ENCODE peak calls at places on chromosomes 7 and 10, in five cellular contexts. O is RWPE1, Z is Peyer's patch, D is aorta, E is NCI-H774. V is an unnamed sample.

GRCh38 chr7:7595451-7595850 is 28.8 kb downstream of the MIOS start:
- DNase-seq in O (peak), Z (no peak), D (no peak), E (no peak), V (no peak)

GRCh38 chr7:130971297-130971696 is 237.3 kb upstream of the KLF14 start:
- DNase-seq in Z (no peak), E (no peak), O (no peak), D (no peak), V (no peak)

GRCh38 chr10:89575037-89575436 is 39.6 kb upstream of the SLC16A12 start:
- DNase-seq in O (no peak), D (no peak), E (no peak), Z (no peak), V (no peak)

GRCh38 chr10:73168486-73168844 is 546 bp downstream of the FAM149B1 start:
- DNase-seq in Z (no peak), E (no peak), D (no peak), O (no peak), V (no peak)

GRCh38 chr10:108556176-108556575 is 1367.1 kb downstream of the XPNPEP1 start:
- DNase-seq in O (no peak), D (no peak), Z (no peak), E (no peak), V (no peak)

GRCh38 chr7:27171636-27172387 is 2.3 kb downstream of the HOXA10 start:
- DNase-seq in Z (no peak), D (peak), O (no peak), E (no peak), V (no peak)

GRCh38 chr10:86803156-86803555 is 46.7 kb downstream of the BMPR1A start:
- DNase-seq in D (no peak), O (no peak), E (no peak), Z (no peak), V (no peak)

GRCh38 chr10:5545778-5546710 is 21.3 kb downstream of the CALML3 start:
- DNase-seq in D (peak), E (peak), Z (no peak), O (no peak), V (no peak)

GRCh38 chr7:28338041-28338440 is 74.3 kb upstream of the CREB5 start:
- DNase-seq in D (no peak), E (no peak), Z (no peak), O (no peak), V (no peak)

GRCh38 chr10:77230194-77230593 is 407.4 kb downstream of the KCNMA1 start:
- DNase-seq in E (no peak), D (no peak), Z (no peak), O (no peak), V (no peak)

GRCh38 chr10:70333268-70333667 is 49.2 kb downstream of the LRRC20 start:
- DNase-seq in D (no peak), O (no peak), Z (no peak), E (no peak), V (no peak)

GRCh38 chr7:93890041-93890463 is 501 bp downstream of the TFPI2 start:
- DNase-seq in D (peak), O (peak), E (no peak), Z (no peak), V (peak)

GRCh38 chr10:89342219-89342966 is 14.6 kb downstream of the IFIT3 start:
- DNase-seq in Z (no peak), O (peak), D (peak), E (no peak), V (peak)

GRCh38 chr10:15136129-15136726 is 32.3 kb downstream of the NMT2 start:
- DNase-seq in E (no peak), O (no peak), D (no peak), Z (no peak), V (no peak)

GRCh38 chr10:119489572-119490326 is 52.8 kb downstream of the RGS10 start:
- DNase-seq in O (peak), Z (peak), E (no peak), D (peak), V (no peak)

GRCh38 chr10:12937527-12937926 is 64.0 kb downstream of the CCDC3 start:
- DNase-seq in Z (no peak), E (no peak), O (peak), D (no peak), V (no peak)

GRCh38 chr7:25496394-25497103 is 268.3 kb upstream of the NPVF start:
- DNase-seq in O (no peak), E (no peak), Z (peak), D (no peak), V (no peak)

GRCh38 chr10:80165173-80165572 is 32.6 kb downstream of the PLAC9 start:
- DNase-seq in D (peak), Z (no peak), O (peak), E (no peak), V (no peak)

GRCh38 chr7:112668561-112668960 is 121.6 kb downstream of the TMEM168 start:
- DNase-seq in O (no peak), D (no peak), Z (no peak), E (no peak), V (no peak)

GRCh38 chr10:127576011-127576410 is 26.9 kb downstream of the NPS start:
- DNase-seq in O (no peak), D (no peak), Z (no peak), E (no peak), V (no peak)

GRCh38 chr7:111752022-111752582 is 189.8 kb upstream of the IMMP2L start:
- DNase-seq in D (peak), O (peak), Z (no peak), E (no peak), V (no peak)

GRCh38 chr7:44748948-44749731 is 493 bp downstream of the ZMIZ2 start:
- DNase-seq in Z (no peak), O (no peak), E (no peak), D (no peak), V (no peak)

GRCh38 chr7:141366098-141366621 is 185.1 kb upstream of the AGK start:
- DNase-seq in D (no peak), E (no peak), Z (no peak), O (no peak), V (no peak)

GRCh38 chr10:11875499-11876281 is 52.5 kb downstream of the PROSER2 start:
- DNase-seq in O (peak), E (no peak), Z (no peak), D (peak), V (peak)

GRCh38 chr10:21314234-21314633 is 211.2 kb downstream of the SKIDA1 start:
- DNase-seq in O (no peak), E (no peak), Z (no peak), D (no peak), V (no peak)

GRCh38 chr7:20514364-20514763 is 101.1 kb upstream of the ABCB5 start:
- DNase-seq in D (no peak), E (peak), O (peak), Z (no peak), V (peak)

GRCh38 chr10:17512341-17513001 is 58.1 kb upstream of the ST8SIA6 start:
- DNase-seq in Z (no peak), E (no peak), D (peak), O (peak), V (peak)

GRCh38 chr7:13749666-13750065 is 239.8 kb downstream of the ETV1 start:
- DNase-seq in Z (no peak), D (no peak), O (no peak), E (no peak), V (no peak)

GRCh38 chr10:20682782-20683181 is 214.3 kb downstream of the NEBL start:
- DNase-seq in O (no peak), Z (no peak), E (no peak), D (no peak), V (no peak)

GRCh38 chr7:150404172-150404784 is 25.1 kb downstream of the ZNF775 start:
- DNase-seq in D (no peak), Z (peak), E (no peak), O (no peak), V (no peak)

GRCh38 chr10:109696462-109696861 is 226.8 kb downstream of the XPNPEP1 start:
- DNase-seq in D (no peak), O (no peak), Z (no peak), E (no peak), V (no peak)

GRCh38 chr7:99019523-99020412 is 124.1 kb downstream of the SMURF1 start:
- DNase-seq in E (no peak), Z (peak), O (no peak), D (peak), V (no peak)

GRCh38 chr7:143381427-143382125 is 431 bp downstream of the ZYX start:
- DNase-seq in E (no peak), Z (no peak), D (peak), O (peak), V (no peak)

GRCh38 chr10:97676770-97677581 is 10.1 kb downstream of the AVPI1 start:
- DNase-seq in D (no peak), E (no peak), O (peak), Z (peak), V (no peak)

GRCh38 chr7:74656421-74656910 is 1.1 kb upstream of the GTF2I start:
- DNase-seq in O (no peak), D (peak), E (no peak), Z (peak), V (no peak)

GRCh38 chr10:75718996-75719395 is 287.6 kb downstream of the LRMDA start:
- DNase-seq in Z (no peak), E (no peak), O (peak), D (no peak), V (no peak)

GRCh38 chr7:28662236-28662635 is 249.9 kb downstream of the CREB5 start:
- DNase-seq in O (no peak), D (no peak), E (no peak), Z (no peak), V (no peak)

GRCh38 chr10:113026679-113027078 is 76.6 kb downstream of the TCF7L2 start:
- DNase-seq in O (no peak), E (no peak), D (no peak), Z (no peak), V (no peak)

GRCh38 chr10:34290412-34291082 is 524.5 kb downstream of the PARD3 start:
- DNase-seq in D (no peak), Z (no peak), E (no peak), O (no peak), V (no peak)